ENCODE peak calls at places on chromosomes 12 and 14, in nine cellular contexts. B is smooth muscle cell of the brain vasculature; D is activated CD8-positive, alpha-beta memory T cell treated with anti-CD3 and anti-CD28 coated beads for 1 hour; X is progenitor cell of endocrine pancreas; W is HuH-7.5; H is psoas muscle; L is NCI-H460; T is left lung; Z is OCI-M1. I is an unnamed sample.

GRCh38 chr12:127654383-127654985 is 612.5 kb upstream of the TMEM132C start:
- DNase-seq in B (no peak), D (no peak), X (no peak), W (no peak), H (no peak), L (no peak), T (no peak), Z (peak; percentile 62), I (no peak)

GRCh38 chr14:93733231-93733630 is 55.1 kb downstream of the PRIMA1 start:
- DNase-seq in B (no peak), D (no peak), X (no peak), W (no peak), H (peak; percentile 29), L (no peak), T (no peak), Z (no peak), I (no peak)

GRCh38 chr12:24113701-24114100 is 164.2 kb upstream of the SOX5 start:
- DNase-seq in B (no peak), D (no peak), X (no peak), W (no peak), H (no peak), L (no peak), T (no peak), Z (no peak), I (no peak)

GRCh38 chr12:120687570-120688289 is 781 bp downstream of the MLEC start:
- DNase-seq in B (no peak), D (no peak), X (no peak), W (no peak), H (peak; percentile 58), L (no peak), T (no peak), Z (peak; percentile 40), I (no peak)

GRCh38 chr12:124774054-124774461 is 89.6 kb downstream of the SCARB1 start:
- DNase-seq in B (no peak), D (no peak), X (no peak), W (no peak), H (no peak), L (no peak), T (no peak), Z (no peak), I (no peak)

GRCh38 chr12:91722072-91722471 is 423.6 kb downstream of the BTG1 start:
- DNase-seq in B (no peak), D (no peak), X (no peak), W (no peak), H (no peak), L (no peak), T (no peak), Z (no peak), I (no peak)

GRCh38 chr12:82663893-82664292 is 22.8 kb upstream of the TMTC2 start:
- DNase-seq in B (no peak), D (no peak), X (no peak), W (no peak), H (no peak), L (no peak), T (no peak), Z (no peak), I (no peak)

GRCh38 chr12:41058266-41058665 is 129.9 kb upstream of the PDZRN4 start:
- DNase-seq in B (no peak), D (no peak), X (no peak), W (no peak), H (no peak), L (no peak), T (no peak), Z (no peak), I (no peak)

GRCh38 chr12:123990512-123990911 is 17.5 kb downstream of the ZNF664 start:
- DNase-seq in B (no peak), D (no peak), X (no peak), W (no peak), H (no peak), L (no peak), T (no peak), Z (peak; percentile 79), I (no peak)

GRCh38 chr12:112837629-112838191 is 46.2 kb downstream of the RPH3A start:
- DNase-seq in B (no peak), D (no peak), X (no peak), W (no peak), H (no peak), L (peak; percentile 61), T (no peak), Z (peak; percentile 79), I (no peak)

GRCh38 chr12:75825686-75826085 is 205.9 kb downstream of the PHLDA1 start:
- DNase-seq in B (no peak), D (no peak), X (no peak), W (no peak), H (no peak), L (no peak), T (no peak), Z (no peak), I (no peak)

GRCh38 chr12:86698581-86698980 is 442.4 kb upstream of the MGAT4C start:
- DNase-seq in B (no peak), D (no peak), X (no peak), W (no peak), H (no peak), L (no peak), T (no peak), Z (no peak), I (no peak)

GRCh38 chr12:88715673-88716072 is 135.4 kb upstream of the KITLG start:
- DNase-seq in B (no peak), D (no peak), X (no peak), W (no peak), H (no peak), L (no peak), T (no peak), Z (no peak), I (no peak)

GRCh38 chr12:93682846-93683261 is 5.7 kb downstream of the CRADD start:
- DNase-seq in B (no peak), D (no peak), X (no peak), W (no peak), H (peak; percentile 51), L (no peak), T (no peak), Z (no peak), I (no peak)

GRCh38 chr14:50647282-50647681 is 20.8 kb downstream of the SAV1 start:
- DNase-seq in B (no peak), D (no peak), X (no peak), W (no peak), H (no peak), L (no peak), T (no peak), Z (no peak), I (no peak)

GRCh38 chr12:124614512-124615292 is 47.3 kb upstream of the NCOR2 start:
- DNase-seq in B (no peak), D (no peak), X (no peak), W (no peak), H (peak; percentile 19), L (no peak), T (no peak), Z (no peak), I (no peak)

GRCh38 chr12:69204191-69204590 is 35.2 kb upstream of the CPSF6 start:
- DNase-seq in B (no peak), D (no peak), X (no peak), W (no peak), H (no peak), L (no peak), T (no peak), Z (no peak), I (no peak)

GRCh38 chr12:42482820-42483533 is 106.6 kb downstream of the PRICKLE1 start:
- DNase-seq in B (no peak), D (peak; percentile 17), X (peak; percentile 86), W (peak; percentile 89), H (peak; percentile 81), L (peak; percentile 72), T (peak; percentile 90), Z (peak; percentile 88), I (peak; percentile 90)

I was measured in Caco-2.